ENCODE peak calls at places on chromosomes 16 and 17, in six cellular contexts. E is effector CD8-positive, alpha-beta T cell; D is naive thymus-derived CD8-positive, alpha-beta T cell; U is germinal center; N is stimulated activated CD8-positive, alpha-beta memory T cell treated with anti-CD3 and anti-CD28 coated beads, Interleukin-4, amount 100 ng/mL, for 24 hours; H is stimulated activated naive CD4-positive, alpha-beta T cell. I is an unnamed sample.
A peak's percentile ranks its signal among the peaks of the same experiment; 100 is the strongest.

GRCh38 chr17:83182620-83183063 is 103.2 kb downstream of the METRNL start:
- DNase-seq in E (no peak), D (peak; percentile 50), U (no peak), N (no peak), H (no peak), I (peak; percentile 50)

GRCh38 chr16:65124596-65124995 is 2.7 kb upstream of the CDH11 start:
- DNase-seq in E (no peak), D (no peak), U (no peak), N (no peak), H (no peak), I (no peak)

GRCh38 chr17:7307686-7308624 is 527 bp downstream of the EIF5A start:
- DNase-seq in E (peak; percentile 54), D (peak; percentile 81), U (peak; percentile 36), N (no peak), H (peak; percentile 67), I (peak; percentile 41)

GRCh38 chr16:49575352-49576172 is 202.0 kb downstream of the C16orf78 start:
- DNase-seq in E (no peak), D (no peak), U (peak; percentile 84), N (no peak), H (no peak), I (no peak)

GRCh38 chr16:68420366-68420765 is 27.9 kb downstream of the SMPD3 start:
- DNase-seq in E (no peak), D (no peak), U (no peak), N (no peak), H (no peak), I (no peak)

GRCh38 chr17:38673714-38674012 is 1.1 kb downstream of the EPOP start:
- DNase-seq in E (no peak), D (no peak), U (no peak), N (no peak), H (no peak), I (no peak)

GRCh38 chr17:17712268-17712924 is 31.1 kb downstream of the RAI1 start:
- DNase-seq in E (no peak), D (no peak), U (no peak), N (no peak), H (no peak), I (no peak)

GRCh38 chr16:88566158-88566557 is 4.0 kb upstream of the ZC3H18 start:
- DNase-seq in E (no peak), D (no peak), U (no peak), N (peak; percentile 66), H (no peak), I (no peak)

GRCh38 chr17:75163074-75163473 is 8.8 kb upstream of the JPT1 start:
- DNase-seq in E (no peak), D (no peak), U (no peak), N (no peak), H (no peak), I (no peak)

GRCh38 chr17:1989135-1989534 is 36.0 kb downstream of the RTN4RL1 start:
- DNase-seq in E (no peak), D (no peak), U (no peak), N (no peak), H (no peak), I (no peak)

GRCh38 chr16:55184052-55184451 is 140.0 kb upstream of the IRX6 start:
- DNase-seq in E (no peak), D (no peak), U (no peak), N (no peak), H (no peak), I (no peak)

GRCh38 chr17:47288531-47289116 is 35.0 kb downstream of the ITGB3 start:
- DNase-seq in E (no peak), D (no peak), U (no peak), N (no peak), H (no peak), I (no peak)

GRCh38 chr17:65588194-65588808 is 26.9 kb upstream of the AXIN2 start:
- DNase-seq in E (no peak), D (peak; percentile 40), U (no peak), N (no peak), H (no peak), I (no peak)

GRCh38 chr16:81885976-81886586 is 107.0 kb downstream of the PLCG2 start:
- DNase-seq in E (no peak), D (no peak), U (peak; percentile 67), N (no peak), H (no peak), I (no peak)

GRCh38 chr16:9874233-9874632 is 308.0 kb downstream of the GRIN2A start:
- DNase-seq in E (no peak), D (no peak), U (no peak), N (no peak), H (no peak), I (no peak)

GRCh38 chr17:13311301-13311700 is 290.4 kb downstream of the HS3ST3A1 start:
- DNase-seq in E (no peak), D (no peak), U (no peak), N (no peak), H (no peak), I (no peak)